ENCODE peak calls at places on chromosome 9, in six cellular contexts. One of them, this sample, is unnamed.

GRCh38 chr9:123927625-123928308 is 2.2 kb downstream of the DENND1A start:
- DNase-seq in KBM-7: peak
- DNase-seq in NB4: peak
- DNase-seq in progenitor cell of endocrine pancreas: no peak
- DNase-seq in HFFc6: peak
- DNase-seq in cortex of kidney: no peak
- DNase-seq in this sample: peak

GRCh38 chr9:98913705-98914104 is 30.0 kb upstream of the COL15A1 start:
- DNase-seq in KBM-7: no peak
- DNase-seq in NB4: no peak
- DNase-seq in progenitor cell of endocrine pancreas: no peak
- DNase-seq in HFFc6: no peak
- DNase-seq in cortex of kidney: no peak
- DNase-seq in this sample: no peak

GRCh38 chr9:8356406-8356805 is 556.8 kb upstream of the DMAC1 start:
- DNase-seq in KBM-7: no peak
- DNase-seq in NB4: no peak
- DNase-seq in progenitor cell of endocrine pancreas: no peak
- DNase-seq in HFFc6: no peak
- DNase-seq in cortex of kidney: no peak
- DNase-seq in this sample: no peak

GRCh38 chr9:137920753-137921152 is 43.2 kb downstream of the CACNA1B start:
- DNase-seq in KBM-7: no peak
- DNase-seq in NB4: no peak
- DNase-seq in progenitor cell of endocrine pancreas: no peak
- DNase-seq in HFFc6: no peak
- DNase-seq in cortex of kidney: no peak
- DNase-seq in this sample: no peak

GRCh38 chr9:72960446-72960845 is 7.6 kb upstream of the ALDH1A1 start:
- DNase-seq in KBM-7: no peak
- DNase-seq in NB4: no peak
- DNase-seq in progenitor cell of endocrine pancreas: no peak
- DNase-seq in HFFc6: no peak
- DNase-seq in cortex of kidney: no peak
- DNase-seq in this sample: no peak

GRCh38 chr9:129617167-129617566 is 3.7 kb downstream of the C9orf50 start:
- DNase-seq in KBM-7: no peak
- DNase-seq in NB4: no peak
- DNase-seq in progenitor cell of endocrine pancreas: no peak
- DNase-seq in HFFc6: peak
- DNase-seq in cortex of kidney: no peak
- DNase-seq in this sample: no peak

GRCh38 chr9:123450096-123450495 is 94.1 kb downstream of the CRB2 start:
- DNase-seq in KBM-7: no peak
- DNase-seq in NB4: no peak
- DNase-seq in progenitor cell of endocrine pancreas: no peak
- DNase-seq in HFFc6: no peak
- DNase-seq in cortex of kidney: no peak
- DNase-seq in this sample: no peak

GRCh38 chr9:69937358-69937757 is 106.3 kb upstream of the MAMDC2 start:
- DNase-seq in KBM-7: no peak
- DNase-seq in NB4: no peak
- DNase-seq in progenitor cell of endocrine pancreas: no peak
- DNase-seq in HFFc6: peak
- DNase-seq in cortex of kidney: no peak
- DNase-seq in this sample: no peak

GRCh38 chr9:126386088-126386487 is 59.5 kb downstream of the MVB12B start:
- DNase-seq in KBM-7: no peak
- DNase-seq in NB4: peak
- DNase-seq in progenitor cell of endocrine pancreas: no peak
- DNase-seq in HFFc6: no peak
- DNase-seq in cortex of kidney: no peak
- DNase-seq in this sample: peak

GRCh38 chr9:81069923-81070322 is 619.4 kb downstream of the TLE1 start:
- DNase-seq in KBM-7: no peak
- DNase-seq in NB4: no peak
- DNase-seq in progenitor cell of endocrine pancreas: no peak
- DNase-seq in HFFc6: no peak
- DNase-seq in cortex of kidney: no peak
- DNase-seq in this sample: no peak

GRCh38 chr9:134648701-134649525 is 7.3 kb downstream of the COL5A1 start:
- DNase-seq in KBM-7: no peak
- DNase-seq in NB4: peak
- DNase-seq in progenitor cell of endocrine pancreas: no peak
- DNase-seq in HFFc6: peak
- DNase-seq in cortex of kidney: no peak
- DNase-seq in this sample: no peak

GRCh38 chr9:15426019-15426418 is 3.3 kb downstream of the SNAPC3 start:
- DNase-seq in KBM-7: no peak
- DNase-seq in NB4: peak
- DNase-seq in progenitor cell of endocrine pancreas: no peak
- DNase-seq in HFFc6: no peak
- DNase-seq in cortex of kidney: no peak
- DNase-seq in this sample: no peak

GRCh38 chr9:76374702-76375543 is 19.3 kb downstream of the RFK start:
- DNase-seq in KBM-7: no peak
- DNase-seq in NB4: no peak
- DNase-seq in progenitor cell of endocrine pancreas: no peak
- DNase-seq in HFFc6: peak
- DNase-seq in cortex of kidney: no peak
- DNase-seq in this sample: no peak

GRCh38 chr9:35518981-35519679 is 29.2 kb downstream of the RUSC2 start:
- DNase-seq in KBM-7: no peak
- DNase-seq in NB4: no peak
- DNase-seq in progenitor cell of endocrine pancreas: no peak
- DNase-seq in HFFc6: peak
- DNase-seq in cortex of kidney: no peak
- DNase-seq in this sample: no peak

GRCh38 chr9:8156336-8156735 is 356.8 kb upstream of the DMAC1 start:
- DNase-seq in KBM-7: no peak
- DNase-seq in NB4: no peak
- DNase-seq in progenitor cell of endocrine pancreas: no peak
- DNase-seq in HFFc6: no peak
- DNase-seq in cortex of kidney: no peak
- DNase-seq in this sample: no peak

GRCh38 chr9:78187763-78188495 is 47.9 kb upstream of the CEP78 start:
- DNase-seq in KBM-7: no peak
- DNase-seq in NB4: no peak
- DNase-seq in progenitor cell of endocrine pancreas: no peak
- DNase-seq in HFFc6: no peak
- DNase-seq in cortex of kidney: no peak
- DNase-seq in this sample: no peak

GRCh38 chr9:81575976-81576375 is 113.4 kb downstream of the TLE1 start:
- DNase-seq in KBM-7: no peak
- DNase-seq in NB4: no peak
- DNase-seq in progenitor cell of endocrine pancreas: no peak
- DNase-seq in HFFc6: peak
- DNase-seq in cortex of kidney: no peak
- DNase-seq in this sample: no peak

GRCh38 chr9:98992885-98993569 is 49.3 kb downstream of the COL15A1 start:
- DNase-seq in KBM-7: no peak
- DNase-seq in NB4: no peak
- DNase-seq in progenitor cell of endocrine pancreas: no peak
- DNase-seq in HFFc6: peak
- DNase-seq in cortex of kidney: no peak
- DNase-seq in this sample: no peak

GRCh38 chr9:98521141-98521540 is 187.6 kb downstream of the GABBR2 start:
- DNase-seq in KBM-7: no peak
- DNase-seq in NB4: no peak
- DNase-seq in progenitor cell of endocrine pancreas: no peak
- DNase-seq in HFFc6: peak
- DNase-seq in cortex of kidney: no peak
- DNase-seq in this sample: no peak

GRCh38 chr9:121138973-121139372 is 62.7 kb downstream of the RAB14 start:
- DNase-seq in KBM-7: no peak
- DNase-seq in NB4: no peak
- DNase-seq in progenitor cell of endocrine pancreas: no peak
- DNase-seq in HFFc6: no peak
- DNase-seq in cortex of kidney: no peak
- DNase-seq in this sample: no peak

GRCh38 chr9:133989554-133990365 is 2.4 kb downstream of the VAV2 start:
- DNase-seq in KBM-7: no peak
- DNase-seq in NB4: no peak
- DNase-seq in progenitor cell of endocrine pancreas: no peak
- DNase-seq in HFFc6: no peak
- DNase-seq in cortex of kidney: no peak
- DNase-seq in this sample: no peak

GRCh38 chr9:99255651-99256050 is 33.6 kb downstream of the SEC61B start:
- DNase-seq in KBM-7: no peak
- DNase-seq in NB4: no peak
- DNase-seq in progenitor cell of endocrine pancreas: no peak
- DNase-seq in HFFc6: no peak
- DNase-seq in cortex of kidney: no peak
- DNase-seq in this sample: no peak

GRCh38 chr9:108674766-108675530 is 180.8 kb downstream of the ACTL7B start:
- DNase-seq in KBM-7: no peak
- DNase-seq in NB4: no peak
- DNase-seq in progenitor cell of endocrine pancreas: no peak
- DNase-seq in HFFc6: no peak
- DNase-seq in cortex of kidney: no peak
- DNase-seq in this sample: no peak

GRCh38 chr9:34612788-34613390 is 992 bp upstream of the RPP25L start:
- DNase-seq in KBM-7: peak
- DNase-seq in NB4: peak
- DNase-seq in progenitor cell of endocrine pancreas: peak
- DNase-seq in HFFc6: peak
- DNase-seq in cortex of kidney: no peak
- DNase-seq in this sample: peak

GRCh38 chr9:36164989-36165388 is 4.2 kb upstream of the CCIN start:
- DNase-seq in KBM-7: no peak
- DNase-seq in NB4: no peak
- DNase-seq in progenitor cell of endocrine pancreas: no peak
- DNase-seq in HFFc6: no peak
- DNase-seq in cortex of kidney: no peak
- DNase-seq in this sample: no peak

GRCh38 chr9:111481885-111482636 is 2.1 kb downstream of the ECPAS start:
- DNase-seq in KBM-7: peak
- DNase-seq in NB4: peak
- DNase-seq in progenitor cell of endocrine pancreas: no peak
- DNase-seq in HFFc6: peak
- DNase-seq in cortex of kidney: no peak
- DNase-seq in this sample: no peak

GRCh38 chr9:126376311-126376902 is 49.8 kb downstream of the MVB12B start:
- DNase-seq in KBM-7: no peak
- DNase-seq in NB4: peak
- DNase-seq in progenitor cell of endocrine pancreas: peak
- DNase-seq in HFFc6: no peak
- DNase-seq in cortex of kidney: no peak
- DNase-seq in this sample: no peak

GRCh38 chr9:73009649-73010288 is 56.9 kb upstream of the ALDH1A1 start:
- DNase-seq in KBM-7: peak
- DNase-seq in NB4: peak
- DNase-seq in progenitor cell of endocrine pancreas: no peak
- DNase-seq in HFFc6: no peak
- DNase-seq in cortex of kidney: no peak
- DNase-seq in this sample: no peak

GRCh38 chr9:121822093-121823085 is 171.0 kb downstream of the DAB2IP start:
- DNase-seq in KBM-7: no peak
- DNase-seq in NB4: no peak
- DNase-seq in progenitor cell of endocrine pancreas: no peak
- DNase-seq in HFFc6: no peak
- DNase-seq in cortex of kidney: no peak
- DNase-seq in this sample: no peak

GRCh38 chr9:91824591-91825339 is 125.3 kb downstream of the ROR2 start:
- DNase-seq in KBM-7: no peak
- DNase-seq in NB4: no peak
- DNase-seq in progenitor cell of endocrine pancreas: no peak
- DNase-seq in HFFc6: no peak
- DNase-seq in cortex of kidney: no peak
- DNase-seq in this sample: no peak

GRCh38 chr9:96510258-96510657 is 60.3 kb downstream of the HABP4 start:
- DNase-seq in KBM-7: no peak
- DNase-seq in NB4: no peak
- DNase-seq in progenitor cell of endocrine pancreas: no peak
- DNase-seq in HFFc6: no peak
- DNase-seq in cortex of kidney: no peak
- DNase-seq in this sample: no peak

GRCh38 chr9:72691671-72692070 is 170.3 kb downstream of the TMC1 start:
- DNase-seq in KBM-7: no peak
- DNase-seq in NB4: no peak
- DNase-seq in progenitor cell of endocrine pancreas: no peak
- DNase-seq in HFFc6: no peak
- DNase-seq in cortex of kidney: no peak
- DNase-seq in this sample: no peak

This sample was measured in AML-193.